ENCODE peak calls at places on chromosome 22, in five cellular contexts. K, J, S, P and Z are unnamed samples.

GRCh38 chr22:32987081-32987631 is 71.0 kb downstream of the SYN3 start:
- DNase-seq in K (peak; percentile 71), J (no peak), S (no peak), P (peak; percentile 77), Z (peak; percentile 37)

GRCh38 chr22:44519895-44520294 is 21.9 kb upstream of the RTL6 start:
- DNase-seq in K (no peak), J (no peak), S (no peak), P (no peak), Z (no peak)

GRCh38 chr22:16912281-16912680 is 87.1 kb upstream of the XKR3 start:
- DNase-seq in K (no peak), J (no peak), S (no peak), P (no peak), Z (no peak)

GRCh38 chr22:41021655-41022454 is 70.5 kb upstream of the EP300 start:
- DNase-seq in K (peak; percentile 78), J (peak; percentile 61), S (peak; percentile 87), P (peak; percentile 77), Z (peak; percentile 81)

GRCh38 chr22:50341977-50342650 is 1.0 kb upstream of the PPP6R2 start:
- DNase-seq in K (peak; percentile 88), J (peak; percentile 89), S (peak; percentile 95), P (peak; percentile 97), Z (peak; percentile 92)

GRCh38 chr22:32411388-32411787 is 659 bp downstream of the RTCB start:
- DNase-seq in K (no peak), J (peak; percentile 58), S (peak; percentile 54), P (peak; percentile 50), Z (peak; percentile 64)

GRCh38 chr22:37162221-37163095 is 12.7 kb upstream of the IL2RB start:
- DNase-seq in K (no peak), J (no peak), S (no peak), P (no peak), Z (no peak)

GRCh38 chr22:26127126-26127525 is 42.1 kb upstream of the SEZ6L start:
- DNase-seq in K (no peak), J (no peak), S (no peak), P (no peak), Z (no peak)

GRCh38 chr22:41561335-41561734 is 525 bp downstream of the CSDC2 start:
- DNase-seq in K (no peak), J (no peak), S (peak; percentile 27), P (peak; percentile 47), Z (no peak)

GRCh38 chr22:46905834-46906233 is 143.4 kb downstream of the TBC1D22A start:
- DNase-seq in K (no peak), J (no peak), S (no peak), P (no peak), Z (no peak)

GRCh38 chr22:19543970-19544708 is 19.9 kb upstream of the CLDN5 start:
- DNase-seq in K (no peak), J (no peak), S (no peak), P (no peak), Z (no peak)

GRCh38 chr22:42991010-42991651 is 23.8 kb downstream of the PACSIN2 start:
- DNase-seq in K (no peak), J (peak; percentile 50), S (peak; percentile 75), P (no peak), Z (peak; percentile 92)

GRCh38 chr22:25898707-25899365 is 156.8 kb downstream of the MYO18B start:
- DNase-seq in K (no peak), J (no peak), S (peak; percentile 14), P (peak; percentile 79), Z (no peak)

GRCh38 chr22:45537734-45538181 is 35.1 kb downstream of the FBLN1 start:
- DNase-seq in K (no peak), J (no peak), S (peak; percentile 63), P (no peak), Z (peak; percentile 88)

GRCh38 chr22:22009661-22010060 is 27.1 kb upstream of the TOP3B start:
- DNase-seq in K (no peak), J (peak; percentile 37), S (no peak), P (no peak), Z (peak; percentile 47)

GRCh38 chr22:28600546-28601143 is 79.0 kb downstream of the TTC28 start:
- DNase-seq in K (no peak), J (peak; percentile 70), S (peak; percentile 73), P (peak; percentile 78), Z (peak; percentile 76)

GRCh38 chr22:18119409-18120110 is 9.0 kb downstream of the TUBA8 start:
- DNase-seq in K (no peak), J (no peak), S (no peak), P (no peak), Z (no peak)

GRCh38 chr22:27474711-27475547 is 326.6 kb downstream of the MN1 start:
- DNase-seq in K (peak; percentile 93), J (peak; percentile 97), S (peak; percentile 89), P (peak; percentile 88), Z (peak; percentile 96)

GRCh38 chr22:39999144-39999757 is 4.5 kb downstream of the FAM83F start:
- DNase-seq in K (peak; percentile 39), J (no peak), S (peak; percentile 76), P (no peak), Z (peak; percentile 32)

GRCh38 chr22:22770280-22770871 is 117.2 kb upstream of the IGLL5 start:
- DNase-seq in K (peak; percentile 29), J (peak; percentile 64), S (peak; percentile 72), P (peak; percentile 80), Z (peak; percentile 28)

GRCh38 chr22:40920526-40920925 is 30.7 kb upstream of the RBX1 start:
- DNase-seq in K (no peak), J (no peak), S (no peak), P (no peak), Z (no peak)

GRCh38 chr22:49369726-49370717 is 457.7 kb downstream of the BRD1 start:
- DNase-seq in K (no peak), J (no peak), S (no peak), P (no peak), Z (no peak)

GRCh38 chr22:48753752-48754517 is 1073.7 kb downstream of the BRD1 start:
- DNase-seq in K (no peak), J (no peak), S (no peak), P (no peak), Z (no peak)

GRCh38 chr22:21633481-21633880 is 921 bp downstream of the CCDC116 start:
- DNase-seq in K (no peak), J (no peak), S (no peak), P (no peak), Z (peak; percentile 22)

GRCh38 chr22:50209893-50210292 is 9.1 kb downstream of the SELENOO start:
- DNase-seq in K (peak; percentile 48), J (peak; percentile 66), S (peak; percentile 74), P (peak; percentile 75), Z (peak; percentile 75)

GRCh38 chr22:38347181-38347943 is 30.1 kb upstream of the CSNK1E start:
- DNase-seq in K (no peak), J (no peak), S (no peak), P (no peak), Z (no peak)

GRCh38 chr22:50141891-50142363 is 28.6 kb upstream of the PANX2 start:
- DNase-seq in K (no peak), J (no peak), S (no peak), P (peak; percentile 76), Z (no peak)

GRCh38 chr22:29320546-29320945 is 5.0 kb upstream of the RASL10A start:
- DNase-seq in K (no peak), J (no peak), S (no peak), P (no peak), Z (no peak)

GRCh38 chr22:50656122-50657070 is 16.2 kb upstream of the SHANK3 start:
- DNase-seq in K (peak; percentile 64), J (peak; percentile 73), S (no peak), P (no peak), Z (peak; percentile 72)

GRCh38 chr22:38843201-38843715 is 570 bp downstream of the NPTXR start:
- DNase-seq in K (peak; percentile 62), J (peak; percentile 55), S (peak; percentile 92), P (peak; percentile 73), Z (peak; percentile 86)

GRCh38 chr22:46044718-46045458 is 67.9 kb upstream of the WNT7B start:
- DNase-seq in K (peak; percentile 12), J (no peak), S (peak; percentile 57), P (peak; percentile 76), Z (no peak)

GRCh38 chr22:24363243-24363642 is 64.2 kb upstream of the ADORA2A start:
- DNase-seq in K (no peak), J (no peak), S (no peak), P (no peak), Z (no peak)
- H3K36me3 ChIP-seq in K (no peaks in the 10 kb centered on the region), J (no peaks in the 10 kb centered on the region), S (peaks cover 9% of the 10 kb centered on the region), P (peaks cover 22% of the 10 kb centered on the region), Z (peaks cover 25% of the 10 kb centered on the region)

DNA sequence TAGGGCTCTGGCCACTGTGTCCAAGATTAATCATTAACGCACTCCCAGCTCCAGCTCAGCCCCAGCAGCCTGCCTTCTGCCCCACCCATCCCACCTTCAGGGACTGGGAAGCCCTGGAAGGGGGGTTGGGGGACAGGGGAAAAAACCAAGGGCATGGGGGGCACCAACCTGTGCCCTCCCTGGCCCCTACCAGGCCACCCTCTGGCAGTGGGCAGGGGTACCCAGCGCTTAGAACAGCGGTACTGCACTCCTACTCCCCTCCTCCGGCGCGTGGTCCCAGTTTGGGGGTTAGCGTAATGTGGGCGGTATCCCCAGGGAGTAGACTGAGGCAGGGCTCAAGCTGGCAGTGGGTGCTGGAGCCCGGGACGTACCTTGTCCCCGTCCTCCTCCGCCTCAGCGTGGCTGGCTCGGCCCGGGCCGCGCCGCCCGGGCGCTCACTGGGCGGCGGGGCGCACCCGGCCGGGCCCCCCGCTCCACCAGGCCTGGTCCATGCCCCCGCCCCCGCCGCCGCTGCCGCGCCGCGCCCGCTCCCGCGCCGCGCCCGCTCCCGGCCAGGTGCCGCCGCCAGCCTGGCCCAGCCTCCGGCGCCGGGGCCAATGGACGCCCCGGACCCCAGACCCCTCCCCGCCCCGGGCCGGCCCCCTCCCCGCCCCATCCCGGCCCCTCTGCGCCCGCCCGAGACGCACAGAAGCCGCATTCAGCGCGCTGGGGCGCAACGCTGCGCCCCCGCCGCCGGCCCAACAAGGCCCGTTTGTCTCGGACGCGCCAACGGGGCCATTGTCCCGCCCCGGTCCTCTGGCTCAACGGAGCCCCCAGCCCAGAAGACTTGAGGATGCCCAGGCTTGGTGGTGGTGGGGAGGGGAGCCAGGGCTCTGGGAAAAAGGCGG is at the start of gene GAL3ST1:
- DNase-seq in K (no peak), J (no peak), S (peak; percentile 79), P (peak; percentile 74), Z (peak; percentile 17)
- H3K4me3 ChIP-seq in K (no peak within 1 kb of the TSS), J (no peak within 1 kb of the TSS), S (peak within 1 kb of the TSS; percentile 36), P (peak within 1 kb of the TSS; percentile 74), Z (no peak within 1 kb of the TSS)

DNA sequence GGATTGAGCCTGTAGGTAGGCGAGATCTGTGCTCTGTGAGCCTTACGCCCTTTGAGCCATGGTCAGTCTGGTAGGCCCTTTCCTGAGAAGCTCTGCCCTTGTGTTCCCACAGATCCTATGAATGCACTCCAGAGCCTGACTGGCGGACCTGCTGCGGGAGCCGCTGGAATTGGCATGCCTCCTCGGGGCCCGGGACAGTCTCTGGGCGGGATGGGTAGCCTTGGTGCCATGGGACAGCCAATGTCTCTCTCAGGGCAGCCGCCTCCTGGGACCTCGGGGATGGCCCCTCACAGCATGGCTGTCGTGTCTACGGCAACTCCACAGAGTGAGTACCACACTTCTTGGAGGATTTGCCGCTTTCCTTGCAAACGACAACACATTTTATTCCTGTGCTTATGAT is 47.4 kb downstream of the MED15 start:
- DNase-seq in K (no peak), J (no peak), S (no peak), P (no peak), Z (no peak)
- H4K20me1 ChIP-seq in K (peaks cover 8% of the 10 kb centered on the region), J (no peaks in the 10 kb centered on the region), S (peaks cover 6% of the 10 kb centered on the region), P (peaks cover 4% of the 10 kb centered on the region), Z (no peaks in the 10 kb centered on the region)

DNA sequence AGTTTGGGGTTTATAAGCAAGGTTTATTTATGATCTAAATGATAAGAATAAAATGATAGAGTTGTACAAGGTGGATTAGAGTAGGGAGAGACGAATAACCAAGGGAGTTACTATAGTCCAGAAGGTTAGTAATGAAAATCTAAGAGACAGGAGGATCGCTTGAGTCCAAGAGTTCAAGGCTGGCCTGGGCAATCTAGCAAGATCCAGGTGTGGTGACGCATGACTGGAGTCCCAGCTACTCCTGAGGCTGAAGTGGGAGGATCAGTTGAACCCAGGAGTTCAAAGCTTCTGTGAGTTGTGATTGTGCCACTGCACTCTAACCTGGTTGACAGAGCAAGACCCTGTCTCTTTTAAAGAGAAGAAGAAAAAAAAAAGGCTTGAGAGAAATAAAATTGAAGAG is 12.3 kb downstream of the HMGXB4 start:
- DNase-seq in K (no peak), J (no peak), S (no peak), P (no peak), Z (no peak)
- H3K36me3 ChIP-seq in K (peaks cover 59% of the 10 kb centered on the region), J (peaks cover 58% of the 10 kb centered on the region), S (peaks cover under 1% of the 10 kb centered on the region), P (peaks cover 63% of the 10 kb centered on the region), Z (peaks cover 37% of the 10 kb centered on the region)